ENCODE peak calls at places on chromosome 19, in five cellular contexts. One of them, this sample, is unnamed. For H4K20me1 and H3K9me3, the result is how much of the 10 kb centered on the place peaks cover.

GRCh38 chr19:46753420-46754155 is 7.3 kb upstream of the STRN4 start:
- DNase-seq in IMR-90: no peak
- DNase-seq in PC-3: peak
- DNase-seq in HCT116: no peak
- DNase-seq in fibroblast of lung: no peak
- DNase-seq in this sample: peak

GRCh38 chr19:39590265-39590664 is 12.1 kb upstream of the LGALS13 start:
- DNase-seq in IMR-90: peak
- DNase-seq in fibroblast of lung: peak
- DNase-seq in HCT116: no peak
- DNase-seq in PC-3: no peak
- DNase-seq in this sample: peak

GRCh38 chr19:1401138-1401888 is at the start of gene GAMT:
- DNase-seq in PC-3: peak
- DNase-seq in fibroblast of lung: peak
- DNase-seq in IMR-90: no peak
- DNase-seq in HCT116: no peak
- DNase-seq in this sample: peak

GRCh38 chr19:38452430-38453366 is 19.2 kb downstream of the RYR1 start:
- DNase-seq in fibroblast of lung: no peak
- DNase-seq in IMR-90: no peak
- DNase-seq in PC-3: peak
- DNase-seq in HCT116: peak
- DNase-seq in this sample: peak

GRCh38 chr19:36837902-36838783 is at the start of gene ZNF790:
- DNase-seq in HCT116: no peak
- DNase-seq in PC-3: peak
- DNase-seq in IMR-90: peak
- DNase-seq in fibroblast of lung: peak
- DNase-seq in this sample: peak

GRCh38 chr19:37977992-37978391 is 71.0 kb downstream of the SIPA1L3 start:
- DNase-seq in HCT116: no peak
- DNase-seq in IMR-90: peak
- DNase-seq in PC-3: no peak
- DNase-seq in fibroblast of lung: peak
- DNase-seq in this sample: peak

GRCh38 chr19:7191946-7192691 is 102.1 kb downstream of the INSR start:
- DNase-seq in IMR-90: no peak
- DNase-seq in HCT116: no peak
- DNase-seq in fibroblast of lung: no peak
- DNase-seq in PC-3: no peak
- DNase-seq in this sample: peak

GRCh38 chr19:2271516-2272103 is 10.4 kb downstream of the PEAK3 start:
- DNase-seq in IMR-90: peak
- DNase-seq in PC-3: peak
- DNase-seq in fibroblast of lung: peak
- DNase-seq in HCT116: no peak
- DNase-seq in this sample: peak

GRCh38 chr19:35528218-35529038 is at the start of gene SBSN:
- DNase-seq in fibroblast of lung: peak
- DNase-seq in PC-3: peak
- DNase-seq in HCT116: no peak
- DNase-seq in IMR-90: peak
- DNase-seq in this sample: peak

GRCh38 chr19:50384685-50385535 is 763 bp downstream of the POLD1 start:
- DNase-seq in fibroblast of lung: peak
- DNase-seq in IMR-90: peak
- DNase-seq in PC-3: peak
- DNase-seq in HCT116: no peak
- DNase-seq in this sample: peak

GRCh38 chr19:38024991-38025716 is 118.1 kb downstream of the SIPA1L3 start:
- DNase-seq in IMR-90: no peak
- DNase-seq in HCT116: no peak
- DNase-seq in fibroblast of lung: no peak
- DNase-seq in PC-3: no peak
- DNase-seq in this sample: no peak

GRCh38 chr19:30755581-30755980 is 383.4 kb downstream of the ZNF536 start:
- DNase-seq in fibroblast of lung: no peak
- DNase-seq in HCT116: no peak
- DNase-seq in PC-3: no peak
- DNase-seq in IMR-90: no peak
- DNase-seq in this sample: no peak

GRCh38 chr19:52542984-52543664 is 15.7 kb downstream of the ZNF808 start:
- DNase-seq in HCT116: no peak
- DNase-seq in fibroblast of lung: peak
- DNase-seq in IMR-90: peak
- DNase-seq in PC-3: peak
- DNase-seq in this sample: no peak

GRCh38 chr19:30428856-30429255 is 56.7 kb downstream of the ZNF536 start:
- DNase-seq in PC-3: no peak
- DNase-seq in IMR-90: no peak
- DNase-seq in fibroblast of lung: no peak
- DNase-seq in HCT116: no peak
- DNase-seq in this sample: no peak

GRCh38 chr19:397941-398706 is 10.8 kb downstream of the C2CD4C start:
- DNase-seq in fibroblast of lung: no peak
- DNase-seq in IMR-90: no peak
- DNase-seq in PC-3: no peak
- DNase-seq in HCT116: no peak
- DNase-seq in this sample: no peak

GRCh38 chr19:16828990-16829821 is at the start of gene SIN3B:
- DNase-seq in fibroblast of lung: peak
- DNase-seq in IMR-90: peak
- DNase-seq in HCT116: peak
- DNase-seq in PC-3: peak
- DNase-seq in this sample: peak

GRCh38 chr19:7994114-7994513 is 11.3 kb downstream of the ELAVL1 start:
- DNase-seq in IMR-90: no peak
- DNase-seq in PC-3: no peak
- DNase-seq in fibroblast of lung: no peak
- DNase-seq in HCT116: no peak
- DNase-seq in this sample: no peak

GRCh38 chr19:16571689-16572331 is 405 bp downstream of the SLC35E1 start:
- DNase-seq in IMR-90: peak
- DNase-seq in HCT116: no peak
- DNase-seq in PC-3: peak
- DNase-seq in fibroblast of lung: peak
- DNase-seq in this sample: peak

GRCh38 chr19:8334458-8335342 is 8.4 kb downstream of the KANK3 start:
- DNase-seq in PC-3: peak
- DNase-seq in HCT116: peak
- DNase-seq in fibroblast of lung: peak
- DNase-seq in IMR-90: peak
- DNase-seq in this sample: peak

GRCh38 chr19:47582320-47582909 is 9.5 kb upstream of the ZNF541 start:
- DNase-seq in PC-3: no peak
- DNase-seq in fibroblast of lung: peak
- DNase-seq in IMR-90: peak
- DNase-seq in HCT116: no peak
- DNase-seq in this sample: no peak

GRCh38 chr19:10295305-10295846 is 5.6 kb downstream of the ICAM5 start:
- DNase-seq in IMR-90: no peak
- DNase-seq in PC-3: no peak
- DNase-seq in fibroblast of lung: no peak
- DNase-seq in HCT116: no peak
- DNase-seq in this sample: peak

GRCh38 chr19:49710372-49710951 is 19.5 kb downstream of the CPT1C start:
- DNase-seq in fibroblast of lung: peak
- DNase-seq in HCT116: peak
- DNase-seq in PC-3: peak
- DNase-seq in IMR-90: peak
- DNase-seq in this sample: peak

GRCh38 chr19:7917292-7918061 is 2.7 kb upstream of the SNAPC2 start:
- DNase-seq in PC-3: peak
- DNase-seq in fibroblast of lung: peak
- DNase-seq in IMR-90: peak
- DNase-seq in HCT116: no peak
- DNase-seq in this sample: peak

GRCh38 chr19:32719611-32720059 is at the start of gene TDRD12:
- DNase-seq in PC-3: no peak
- DNase-seq in fibroblast of lung: no peak
- DNase-seq in IMR-90: no peak
- DNase-seq in HCT116: no peak
- DNase-seq in this sample: no peak

GRCh38 chr19:40726279-40726678 is 9.4 kb downstream of the ITPKC start:
- DNase-seq in fibroblast of lung: no peak
- DNase-seq in PC-3: peak
- DNase-seq in HCT116: no peak
- DNase-seq in IMR-90: no peak
- DNase-seq in this sample: no peak

GRCh38 chr19:8528500-8528899 is 14.5 kb upstream of the ZNF414 start:
- DNase-seq in fibroblast of lung: no peak
- DNase-seq in IMR-90: no peak
- DNase-seq in PC-3: no peak
- DNase-seq in HCT116: no peak
- DNase-seq in this sample: peak

GRCh38 chr19:1782501-1782900 is 29.2 kb downstream of the ONECUT3 start:
- DNase-seq in fibroblast of lung: no peak
- DNase-seq in IMR-90: no peak
- DNase-seq in HCT116: no peak
- DNase-seq in PC-3: no peak
- DNase-seq in this sample: peak

GRCh38 chr19:44735011-44735410 is 13.5 kb upstream of the BCL3 start:
- DNase-seq in IMR-90: no peak
- DNase-seq in HCT116: no peak
- DNase-seq in fibroblast of lung: peak
- DNase-seq in PC-3: peak
- DNase-seq in this sample: peak

DNA sequence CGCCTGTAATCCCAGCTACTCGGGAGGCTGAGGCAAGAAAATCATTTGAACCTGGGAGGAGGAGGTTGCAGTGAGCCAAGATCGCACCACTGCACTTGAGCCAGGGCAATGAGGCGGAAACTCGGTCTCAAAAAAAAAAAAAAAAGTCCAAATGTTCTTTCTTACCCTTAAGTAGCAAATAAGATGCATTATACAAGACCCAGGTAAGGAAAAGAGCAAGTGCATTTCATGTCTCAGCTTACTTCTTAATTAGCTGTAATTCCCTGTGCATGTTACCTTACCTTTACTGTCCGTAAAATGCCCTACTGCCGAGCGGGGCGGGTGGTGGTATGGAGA is 3.8 kb upstream of the ZNF681 start:
- DNase-seq in fibroblast of lung: no peak
- DNase-seq in PC-3: no peak
- DNase-seq in HCT116: no peak
- DNase-seq in IMR-90: no peak
- DNase-seq in this sample: no peak
- H4K20me1 ChIP-seq in fibroblast of lung: under half
- H4K20me1 ChIP-seq in PC-3: under half
- H4K20me1 ChIP-seq in HCT116: under half
- H4K20me1 ChIP-seq in IMR-90: under half
- H4K20me1 ChIP-seq in this sample: under half

DNA sequence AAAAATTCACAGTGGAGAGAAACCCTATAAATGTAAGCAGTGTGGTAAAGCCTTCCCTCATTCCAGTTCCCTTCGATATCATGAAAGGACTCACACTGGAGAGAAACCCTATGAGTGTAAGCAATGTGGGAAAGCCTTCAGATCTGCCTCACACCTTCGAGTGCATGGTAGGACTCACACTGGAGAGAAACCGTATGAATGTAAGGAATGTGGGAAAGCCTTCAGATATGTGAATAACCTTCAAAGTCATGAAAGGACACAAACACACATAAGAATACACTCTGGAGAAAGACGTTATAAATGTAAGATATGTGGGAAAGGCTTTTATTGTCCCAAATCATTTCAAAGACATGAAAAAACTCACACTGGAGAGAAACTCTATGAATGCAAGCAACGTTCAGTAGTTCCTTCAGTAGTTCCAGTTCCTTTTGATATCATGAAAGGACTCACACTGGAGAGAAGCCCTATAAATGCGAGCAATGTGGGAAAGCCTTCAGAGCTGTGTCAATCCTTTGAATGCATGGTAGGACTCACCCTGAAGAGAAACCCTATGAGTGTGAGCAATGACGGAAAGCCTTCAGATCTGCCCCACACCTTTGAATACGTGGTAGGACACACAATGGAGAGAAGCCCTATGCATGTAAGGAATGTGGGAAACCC is 16.1 kb upstream of the ZNF439 start:
- DNase-seq in fibroblast of lung: no peak
- DNase-seq in HCT116: no peak
- DNase-seq in IMR-90: no peak
- DNase-seq in PC-3: no peak
- DNase-seq in this sample: no peak
- H3K9me3 ChIP-seq in fibroblast of lung: under half
- H3K9me3 ChIP-seq in HCT116: under half
- H3K9me3 ChIP-seq in IMR-90: under half
- H3K9me3 ChIP-seq in PC-3: half or more
- H3K9me3 ChIP-seq in this sample: under half

GRCh38 chr19:43483281-43483680 is 17.9 kb upstream of the LYPD3 start:
- DNase-seq in fibroblast of lung: no peak
- DNase-seq in PC-3: no peak
- DNase-seq in IMR-90: no peak
- DNase-seq in HCT116: no peak
- DNase-seq in this sample: no peak
- H3K27ac ChIP-seq in fibroblast of lung: no peak
- H3K27ac ChIP-seq in PC-3: no peak
- H3K27ac ChIP-seq in IMR-90: no peak
- H3K27ac ChIP-seq in HCT116: no peak
- H3K27ac ChIP-seq in this sample: no peak

GRCh38 chr19:3366104-3366760 is at the start of gene NFIC:
- DNase-seq in PC-3: peak
- DNase-seq in IMR-90: peak
- DNase-seq in HCT116: peak
- DNase-seq in fibroblast of lung: peak
- DNase-seq in this sample: peak

GRCh38 chr19:3368848-3369336 is 2.5 kb downstream of the NFIC start:
- DNase-seq in fibroblast of lung: peak
- DNase-seq in HCT116: no peak
- DNase-seq in PC-3: no peak
- DNase-seq in IMR-90: peak
- DNase-seq in this sample: peak

GRCh38 chr19:3366761-3367571 is 583 bp downstream of the NFIC start:
- DNase-seq in fibroblast of lung: no peak
- DNase-seq in HCT116: no peak
- DNase-seq in PC-3: peak
- DNase-seq in IMR-90: no peak
- DNase-seq in this sample: peak

GRCh38 chr19:3368441-3368795 is 2.0 kb downstream of the NFIC start:
- DNase-seq in IMR-90: no peak
- DNase-seq in PC-3: no peak
- DNase-seq in fibroblast of lung: no peak
- DNase-seq in HCT116: no peak
- DNase-seq in this sample: peak

GRCh38 chr19:3367572-3368440 is 1.4 kb downstream of the NFIC start:
- DNase-seq in fibroblast of lung: no peak
- DNase-seq in HCT116: no peak
- DNase-seq in PC-3: no peak
- DNase-seq in IMR-90: no peak
- DNase-seq in this sample: peak
- H4K20me1 ChIP-seq in fibroblast of lung: under half
- H4K20me1 ChIP-seq in HCT116: under half
- H4K20me1 ChIP-seq in PC-3: under half
- H4K20me1 ChIP-seq in IMR-90: half or more
- H4K20me1 ChIP-seq in this sample: under half

GRCh38 chr19:18834644-18834984 is 2.9 kb downstream of the UPF1 start:
- DNase-seq in HCT116: no peak
- DNase-seq in IMR-90: no peak
- DNase-seq in PC-3: no peak
- DNase-seq in fibroblast of lung: no peak
- DNase-seq in this sample: no peak
- H3K9me3 ChIP-seq in HCT116: under half
- H3K9me3 ChIP-seq in IMR-90: under half
- H3K9me3 ChIP-seq in PC-3: under half
- H3K9me3 ChIP-seq in fibroblast of lung: under half
- H3K9me3 ChIP-seq in this sample: under half

GRCh38 chr19:41843371-41843770 is 1.1 kb downstream of the LYPD4 start:
- DNase-seq in HCT116: no peak
- DNase-seq in PC-3: no peak
- DNase-seq in fibroblast of lung: no peak
- DNase-seq in IMR-90: no peak
- DNase-seq in this sample: no peak
- H3K27ac ChIP-seq in HCT116: no peak
- H3K27ac ChIP-seq in PC-3: no peak
- H3K27ac ChIP-seq in fibroblast of lung: no peak
- H3K27ac ChIP-seq in IMR-90: no peak
- H3K27ac ChIP-seq in this sample: no peak

This sample was measured in GM23248.